ENCODE peak calls at places on chromosomes 13 and 19, in four cellular contexts. U, B, K and S are unnamed samples.

GRCh38 chr13:23180711-23181110 is at the start of gene SGCG:
- DNase-seq in U (no peak), B (no peak), K (no peak), S (no peak)

GRCh38 chr19:34317311-34317927 is 47.6 kb upstream of the GPI start:
- DNase-seq in U (peak; percentile 42), B (no peak), K (no peak), S (no peak)

GRCh38 chr19:40407714-40408600 is 5.2 kb downstream of the PRX start:
- DNase-seq in K (no peak), B (no peak), U (peak; percentile 64), S (no peak)

GRCh38 chr13:42007844-42008243 is 40.6 kb upstream of the DGKH start:
- DNase-seq in U (no peak), K (no peak), B (no peak), S (no peak)

GRCh38 chr13:93876236-93876635 is 603.2 kb downstream of the DCT start:
- DNase-seq in U (no peak), K (no peak), B (no peak), S (no peak)

GRCh38 chr13:112714366-112714765 is 24.5 kb downstream of the ATP11A start:
- DNase-seq in U (no peak), K (no peak), B (no peak), S (peak; percentile 11)

GRCh38 chr19:47157455-47158321 is 27.1 kb downstream of the SAE1 start:
- DNase-seq in B (no peak), U (no peak), K (no peak), S (peak; percentile 72)

GRCh38 chr13:81602236-81602635 is 1261.3 kb upstream of the SPRY2 start:
- DNase-seq in B (no peak), U (no peak), K (no peak), S (no peak)

GRCh38 chr19:5693195-5694166 is 3.4 kb downstream of the RPL36 start:
- DNase-seq in K (no peak), B (no peak), U (no peak), S (no peak)

GRCh38 chr13:110308377-110309158 is 1.5 kb downstream of the COL4A2 start:
- DNase-seq in K (no peak), B (no peak), U (no peak), S (peak; percentile 48)

GRCh38 chr19:36796714-36796999 is 24.1 kb upstream of the ZNF850 start:
- DNase-seq in U (no peak), B (no peak), K (no peak), S (no peak)

GRCh38 chr13:31094331-31095015 is 67.2 kb downstream of the HSPH1 start:
- DNase-seq in U (no peak), B (no peak), K (no peak), S (no peak)

GRCh38 chr13:61695147-61695546 is 279.5 kb upstream of the PCDH20 start:
- DNase-seq in B (no peak), K (no peak), U (no peak), S (no peak)

GRCh38 chr19:47735131-47735530 is 10.2 kb upstream of the NOP53 start:
- DNase-seq in K (no peak), B (no peak), U (no peak), S (peak; percentile 27)

GRCh38 chr19:3700242-3701032 is at the start of gene PIP5K1C:
- DNase-seq in B (peak; percentile 47), U (peak; percentile 97), K (peak; percentile 64), S (peak; percentile 93)

GRCh38 chr13:43058318-43058674 is 34.9 kb downstream of the DNAJC15 start:
- DNase-seq in K (peak; percentile 46), U (no peak), B (no peak), S (peak; percentile 23)

GRCh38 chr13:104301216-104301975 is 1235.2 kb upstream of the SLC10A2 start:
- DNase-seq in U (no peak), K (no peak), B (no peak), S (no peak)

GRCh38 chr19:49560358-49560900 is 19.9 kb downstream of the NOSIP start:
- DNase-seq in K (no peak), U (peak; percentile 57), B (no peak), S (no peak)

GRCh38 chr19:37329686-37330085 is 41.2 kb upstream of the ZNF527 start:
- DNase-seq in B (no peak), K (peak; percentile 32), U (no peak), S (peak; percentile 44)

GRCh38 chr19:38233740-38234251 is 9.8 kb upstream of the DPF1 start:
- DNase-seq in K (peak; percentile 58), U (peak; percentile 79), B (no peak), S (peak; percentile 95)

GRCh38 chr19:33400856-33401682 is 27.6 kb downstream of the CEBPG start:
- DNase-seq in U (no peak), K (peak; percentile 44), B (no peak), S (no peak)

GRCh38 chr19:35144600-35145436 is 1.8 kb downstream of the FXYD7 start:
- DNase-seq in U (peak; percentile 89), K (no peak), B (no peak), S (peak; percentile 86)

GRCh38 chr19:45809643-45810159 is 5.4 kb downstream of the RSPH6A start:
- DNase-seq in U (peak; percentile 52), B (no peak), K (no peak), S (no peak)

GRCh38 chr19:52991484-52991883 is 22.2 kb upstream of the ERVV-1 start:
- DNase-seq in B (no peak), U (no peak), K (no peak), S (no peak)

GRCh38 chr13:114268344-114269280 is 12.8 kb upstream of the UPF3A start:
- DNase-seq in B (no peak), K (no peak), U (no peak), S (no peak)

GRCh38 chr13:114272977-114273376 is 8.4 kb upstream of the UPF3A start:
- DNase-seq in K (no peak), B (no peak), U (no peak), S (no peak)

GRCh38 chr13:114266241-114266640 is 15.2 kb upstream of the UPF3A start:
- DNase-seq in K (no peak), B (no peak), U (no peak), S (no peak)

GRCh38 chr13:114264886-114265611 is 16.4 kb upstream of the UPF3A start:
- DNase-seq in K (no peak), U (no peak), B (no peak), S (no peak)

DNA sequence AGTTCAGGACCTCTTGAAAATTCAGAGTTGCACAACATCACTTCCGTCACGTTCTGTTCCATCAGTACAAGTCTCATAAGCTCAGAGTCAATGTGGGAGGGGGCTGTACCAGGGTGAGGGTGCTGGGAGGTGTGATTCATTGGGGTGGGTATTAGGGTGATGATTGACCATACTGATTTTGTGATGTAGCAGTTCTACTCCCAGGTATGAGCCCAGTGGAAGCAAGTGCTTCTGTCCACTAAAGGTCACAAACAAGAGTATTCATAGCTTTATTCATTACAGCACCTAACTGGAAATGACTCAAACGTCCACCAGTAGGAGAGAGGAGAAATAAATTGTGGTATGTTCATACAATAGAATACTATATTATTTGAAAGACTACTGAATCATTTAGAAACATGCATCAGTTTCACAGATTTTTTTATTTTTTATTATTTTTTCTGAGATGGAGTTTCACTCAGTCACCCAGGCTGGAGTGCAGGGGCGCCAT is 12.1 kb upstream of the UPF3A start:
- DNase-seq in U (no peak), K (no peak), B (no peak), S (no peak)
- TF ChIP-seq CREM in U (no peak), K (no peak), B (no peak), S (no peak)

DNA sequence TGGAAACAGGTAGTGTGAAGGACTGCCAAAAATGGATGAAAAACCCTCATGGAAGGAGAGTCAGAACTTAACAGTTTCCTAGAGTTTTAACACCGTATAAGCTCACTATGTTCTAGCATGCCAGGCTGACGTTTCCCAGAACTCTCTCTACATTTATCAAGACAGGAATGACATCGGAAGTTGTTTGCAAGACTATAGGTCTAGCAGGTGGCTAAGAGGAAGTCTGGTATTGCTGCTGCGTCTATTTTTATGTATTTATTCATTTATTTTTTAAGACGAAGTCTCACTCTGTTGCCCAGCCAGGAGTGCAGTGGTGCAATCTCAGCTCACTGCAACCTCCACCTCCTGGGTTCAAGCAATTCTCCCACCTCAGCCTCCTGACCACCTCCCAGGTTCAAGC is 20.5 kb upstream of the ARL11 start:
- DNase-seq in K (no peak), U (no peak), B (no peak), S (no peak)
- TF ChIP-seq CREM in K (no peak), U (no peak), B (no peak), S (no peak)

GRCh38 chr19:10243606-10244005 is 8.4 kb upstream of the MRPL4 start:
- DNase-seq in K (no peak), B (no peak), U (no peak), S (no peak)

GRCh38 chr19:10233946-10234345 is 2.8 kb upstream of the S1PR2 start:
- DNase-seq in K (no peak), B (no peak), U (no peak), S (no peak)

GRCh38 chr19:10237702-10238101 is 6.6 kb upstream of the S1PR2 start:
- DNase-seq in K (no peak), B (no peak), U (no peak), S (no peak)

GRCh38 chr19:10235003-10235402 is 3.9 kb upstream of the S1PR2 start:
- DNase-seq in B (no peak), U (no peak), K (peak; percentile 22), S (no peak)

DNA sequence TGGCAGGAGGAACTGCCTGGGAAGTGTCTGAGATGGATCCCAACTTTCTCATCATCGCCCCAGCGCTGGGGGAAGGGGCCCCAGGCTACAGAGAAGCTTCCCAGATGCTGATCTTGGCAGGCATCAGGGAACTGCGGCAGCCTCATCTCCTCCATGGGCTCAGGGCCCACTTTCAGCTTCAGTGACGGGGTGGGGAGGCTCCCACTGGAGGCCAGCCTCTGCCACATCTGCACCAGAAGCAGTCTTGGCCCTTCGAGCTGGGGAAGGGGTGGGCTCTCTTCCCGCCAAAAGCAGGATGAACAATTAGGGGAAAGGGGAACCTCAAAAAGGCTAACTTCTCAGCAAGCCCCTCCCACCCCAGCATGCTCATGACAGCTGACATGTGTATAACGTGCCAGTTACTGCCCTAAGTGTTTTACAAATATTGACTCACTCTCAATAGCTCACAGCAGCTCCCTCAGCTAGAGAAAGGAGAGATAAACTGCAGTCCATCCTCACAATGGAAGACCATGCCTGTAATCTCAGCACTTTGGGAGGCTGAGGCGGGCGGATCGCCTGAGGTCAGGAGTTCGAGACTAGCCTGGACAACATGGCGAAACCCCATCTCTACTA is 7.1 kb upstream of the S1PR2 start:
- DNase-seq in B (no peak), K (peak; percentile 83), U (no peak), S (no peak)
- TF ChIP-seq CREM in B (no peak), K (peak; percentile 18), U (no peak), S (no peak)

GRCh38 chr13:35518337-35518736 is 41.8 kb upstream of the MAB21L1 start:
- DNase-seq in B (no peak), K (no peak), U (no peak), S (no peak)

GRCh38 chr13:35514166-35514565 is 37.7 kb upstream of the MAB21L1 start:
- DNase-seq in B (no peak), K (no peak), U (no peak), S (no peak)

GRCh38 chr13:35514801-35515502 is 38.5 kb upstream of the MAB21L1 start:
- DNase-seq in U (no peak), B (no peak), K (no peak), S (no peak)

DNA sequence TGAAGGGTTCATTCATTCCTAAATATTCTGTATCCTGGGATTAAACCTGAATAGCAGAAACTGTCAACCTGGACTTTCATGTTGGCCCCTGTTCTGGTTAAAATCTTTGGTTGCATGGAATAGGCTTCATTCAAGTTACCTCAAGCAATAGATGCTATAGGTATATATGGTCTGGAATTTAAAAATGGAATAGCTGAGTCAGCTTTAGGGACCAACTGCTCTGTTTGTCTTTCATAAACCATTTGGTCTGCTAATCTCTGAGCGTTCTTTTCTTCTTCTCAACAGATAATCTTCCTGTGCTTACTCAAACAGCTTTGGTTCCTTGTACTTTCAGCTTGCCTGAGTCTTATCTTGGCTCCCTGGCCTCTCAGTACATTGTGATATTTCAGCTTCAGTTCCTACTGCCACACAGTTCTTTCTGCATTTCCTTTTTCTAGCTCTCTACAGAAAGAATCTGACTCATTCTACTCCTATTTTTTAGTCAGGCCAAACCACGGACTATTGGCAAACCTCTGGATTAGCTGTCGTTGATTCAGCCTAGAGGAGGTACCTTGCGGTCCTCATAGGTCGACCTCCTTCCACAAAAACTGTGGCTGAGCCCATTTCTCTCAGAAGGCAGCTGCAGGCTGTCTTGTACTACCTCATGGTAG is 35.9 kb upstream of the MAB21L1 start:
- DNase-seq in U (no peak), B (no peak), K (no peak), S (no peak)
- TF ChIP-seq CREM in U (no peak), B (no peak), K (no peak), S (no peak)